ENCODE peak calls at places on chromosomes 11 and 22, in nine cellular contexts. W, J, S, Z, D, V, M, O and T are unnamed samples.

GRCh38 chr11:294795-295194 is 4.5 kb downstream of the IFITM5 start:
- DNase-seq in W (no peak), J (no peak), S (no peak), Z (no peak), D (no peak), V (no peak), M (no peak), O (peak), T (peak)

GRCh38 chr11:134488913-134489312 is 76.9 kb upstream of the B3GAT1 start:
- DNase-seq in W (no peak), J (peak), S (no peak), Z (no peak), D (no peak), V (no peak), M (no peak), O (no peak), T (no peak)

GRCh38 chr11:133479209-133479608 is 53.1 kb downstream of the OPCML start:
- DNase-seq in W (no peak), J (no peak), S (no peak), Z (no peak), D (no peak), V (no peak), M (no peak), O (no peak), T (no peak)

GRCh38 chr11:12455938-12456337 is 78.6 kb downstream of the PARVA start:
- DNase-seq in W (no peak), J (no peak), S (no peak), Z (no peak), D (no peak), V (no peak), M (no peak), O (no peak), T (no peak)

GRCh38 chr22:31313366-31314147 is 21.3 kb upstream of the PIK3IP1 start:
- DNase-seq in W (peak), J (peak), S (peak), Z (peak), D (peak), V (peak), M (peak), O (peak), T (peak)

GRCh38 chr11:104619751-104620150 is 278.5 kb downstream of the CASP12 start:
- DNase-seq in W (no peak), J (no peak), S (no peak), Z (no peak), D (no peak), V (no peak), M (no peak), O (no peak), T (no peak)

GRCh38 chr11:113552271-113552670 is 77.1 kb upstream of the DRD2 start:
- DNase-seq in W (no peak), J (no peak), S (no peak), Z (no peak), D (no peak), V (no peak), M (no peak), O (no peak), T (no peak)

GRCh38 chr11:115256326-115257197 is 247.7 kb downstream of the CADM1 start:
- DNase-seq in W (peak), J (no peak), S (no peak), Z (no peak), D (no peak), V (no peak), M (no peak), O (no peak), T (no peak)

GRCh38 chr22:40397436-40397835 is 27.0 kb downstream of the SGSM3 start:
- DNase-seq in W (no peak), J (no peak), S (no peak), Z (no peak), D (peak), V (no peak), M (no peak), O (no peak), T (no peak)

GRCh38 chr22:46586123-46586519 is 34.1 kb upstream of the GRAMD4 start:
- DNase-seq in W (no peak), J (peak), S (no peak), Z (no peak), D (no peak), V (no peak), M (no peak), O (no peak), T (no peak)

GRCh38 chr22:45680932-45681700 is 9.5 kb downstream of the ATXN10 start:
- DNase-seq in W (no peak), J (no peak), S (no peak), Z (no peak), D (peak), V (no peak), M (no peak), O (no peak), T (no peak)

GRCh38 chr11:61587951-61588695 is 7.2 kb upstream of the SYT7 start:
- DNase-seq in W (peak), J (peak), S (no peak), Z (peak), D (peak), V (no peak), M (peak), O (peak), T (peak)

GRCh38 chr22:37802310-37803194 is 5.2 kb upstream of the GCAT start:
- DNase-seq in W (peak), J (no peak), S (no peak), Z (no peak), D (peak), V (no peak), M (no peak), O (no peak), T (peak)

GRCh38 chr11:2435288-2436012 is 8.9 kb downstream of the TRPM5 start:
- DNase-seq in W (no peak), J (no peak), S (no peak), Z (no peak), D (no peak), V (no peak), M (no peak), O (peak), T (no peak)

GRCh38 chr22:48757581-48757980 is 1070.1 kb downstream of the BRD1 start:
- DNase-seq in W (no peak), J (peak), S (no peak), Z (no peak), D (no peak), V (no peak), M (no peak), O (no peak), T (peak)

GRCh38 chr22:30717331-30717921 is 22.8 kb downstream of the OSBP2 start:
- DNase-seq in W (no peak), J (no peak), S (no peak), Z (no peak), D (peak), V (no peak), M (peak), O (no peak), T (no peak)

GRCh38 chr22:46237453-46238158 is 12.5 kb downstream of the CDPF1 start:
- DNase-seq in W (no peak), J (no peak), S (no peak), Z (no peak), D (no peak), V (no peak), M (no peak), O (no peak), T (no peak)

GRCh38 chr11:9905562-9905961 is 241.7 kb downstream of the SWAP70 start:
- DNase-seq in W (no peak), J (no peak), S (no peak), Z (no peak), D (no peak), V (no peak), M (peak), O (no peak), T (no peak)

GRCh38 chr22:35140879-35141745 is 75.2 kb downstream of the ISX start:
- DNase-seq in W (no peak), J (no peak), S (no peak), Z (no peak), D (no peak), V (peak), M (no peak), O (no peak), T (peak)

GRCh38 chr11:130178441-130178971 is 18.9 kb downstream of the ST14 start:
- DNase-seq in W (no peak), J (no peak), S (no peak), Z (no peak), D (no peak), V (no peak), M (peak), O (no peak), T (no peak)

GRCh38 chr11:93099811-93100210 is 98.0 kb downstream of the SLC36A4 start:
- DNase-seq in W (no peak), J (no peak), S (no peak), Z (no peak), D (no peak), V (no peak), M (peak), O (no peak), T (no peak)

GRCh38 chr11:21861314-21861713 is 331.6 kb upstream of the ANO5 start:
- DNase-seq in W (no peak), J (no peak), S (no peak), Z (no peak), D (no peak), V (no peak), M (no peak), O (no peak), T (no peak)

GRCh38 chr22:50076646-50077624 is 8.3 kb downstream of the MLC1 start:
- DNase-seq in W (no peak), J (no peak), S (no peak), Z (no peak), D (no peak), V (no peak), M (no peak), O (no peak), T (no peak)

GRCh38 chr11:134399996-134400395 is 12.0 kb downstream of the B3GAT1 start:
- DNase-seq in W (no peak), J (no peak), S (no peak), Z (no peak), D (no peak), V (no peak), M (no peak), O (no peak), T (no peak)

GRCh38 chr11:970319-970871 is 44.7 kb downstream of the AP2A2 start:
- DNase-seq in W (no peak), J (no peak), S (no peak), Z (no peak), D (no peak), V (no peak), M (no peak), O (no peak), T (no peak)

GRCh38 chr11:46075168-46075567 is 46.1 kb downstream of the PHF21A start:
- DNase-seq in W (no peak), J (no peak), S (no peak), Z (no peak), D (peak), V (peak), M (peak), O (no peak), T (no peak)

GRCh38 chr11:3050386-3051325 is 6.6 kb downstream of the CARS1 start:
- DNase-seq in W (no peak), J (no peak), S (no peak), Z (no peak), D (no peak), V (no peak), M (no peak), O (no peak), T (no peak)

GRCh38 chr11:14898286-14899086 is 6.5 kb upstream of the CYP2R1 start:
- DNase-seq in W (no peak), J (no peak), S (no peak), Z (no peak), D (no peak), V (no peak), M (no peak), O (no peak), T (no peak)

GRCh38 chr11:115580416-115580815 is 76.2 kb upstream of the CADM1 start:
- DNase-seq in W (no peak), J (no peak), S (no peak), Z (no peak), D (no peak), V (no peak), M (no peak), O (no peak), T (no peak)

GRCh38 chr11:62132188-62132587 is 8.4 kb downstream of the INCENP start:
- DNase-seq in W (no peak), J (no peak), S (no peak), Z (no peak), D (no peak), V (no peak), M (peak), O (no peak), T (no peak)

GRCh38 chr22:27115816-27116256 is 458.4 kb downstream of the MIAT start:
- DNase-seq in W (no peak), J (peak), S (no peak), Z (no peak), D (peak), V (peak), M (peak), O (no peak), T (no peak)

GRCh38 chr11:73323464-73323863 is 15.4 kb downstream of the ARHGEF17 start:
- DNase-seq in W (no peak), J (no peak), S (peak), Z (no peak), D (peak), V (no peak), M (no peak), O (no peak), T (peak)

GRCh38 chr11:66868726-66869291 is 11.9 kb downstream of the LRFN4 start:
- DNase-seq in W (no peak), J (peak), S (no peak), Z (peak), D (no peak), V (peak), M (peak), O (peak), T (peak)

GRCh38 chr22:22168190-22168940 is 76.2 kb upstream of the VPREB1 start:
- DNase-seq in W (peak), J (peak), S (peak), Z (peak), D (no peak), V (peak), M (peak), O (no peak), T (no peak)

GRCh38 chr11:117511483-117511934 is 183.9 kb downstream of the CEP164 start:
- DNase-seq in W (no peak), J (peak), S (no peak), Z (no peak), D (no peak), V (no peak), M (no peak), O (no peak), T (no peak)

GRCh38 chr11:36446135-36446534 is 63.9 kb downstream of the TRAF6 start:
- DNase-seq in W (no peak), J (no peak), S (no peak), Z (no peak), D (no peak), V (no peak), M (no peak), O (no peak), T (no peak)